ENCODE peak calls at places on chromosomes 13 and 19, in six cellular contexts. T is nephron progenitor cell, X is thoracic aorta, A is fibroblast of pulmonary artery, L is BE2C, V is Peyer's patch. Y is an unnamed sample.

GRCh38 chr13:46382224-46382623 is 4.8 kb downstream of the RUBCNL start:
- DNase-seq in T (no peak), X (no peak), A (no peak), L (no peak), V (no peak), Y (no peak)

GRCh38 chr13:45717324-45717723 is 15.2 kb downstream of the CBY2 start:
- DNase-seq in T (no peak), X (no peak), A (no peak), L (no peak), V (no peak), Y (no peak)

GRCh38 chr19:28655054-28655453 is 557.9 kb downstream of the UQCRFS1 start:
- DNase-seq in T (no peak), X (no peak), A (no peak), L (no peak), V (no peak), Y (no peak)

GRCh38 chr19:54319049-54319448 is 6.1 kb upstream of the LILRA5 start:
- DNase-seq in T (no peak), X (no peak), A (no peak), L (no peak), V (no peak), Y (no peak)

GRCh38 chr13:44703371-44703770 is 127.2 kb upstream of the TSC22D1 start:
- DNase-seq in T (no peak), X (no peak), A (peak), L (no peak), V (no peak), Y (no peak)

GRCh38 chr13:66933994-66934393 is 296.1 kb downstream of the PCDH9 start:
- DNase-seq in T (no peak), X (no peak), A (peak), L (no peak), V (no peak), Y (no peak)

GRCh38 chr13:59343993-59344780 is 819.5 kb downstream of the DIAPH3 start:
- DNase-seq in T (no peak), X (no peak), A (no peak), L (peak), V (no peak), Y (no peak)

GRCh38 chr13:113767366-113767765 is 8.3 kb downstream of the TMEM255B start:
- DNase-seq in T (no peak), X (no peak), A (no peak), L (no peak), V (no peak), Y (no peak)

GRCh38 chr19:30052122-30053075 is 110.4 kb downstream of the URI1 start:
- DNase-seq in T (no peak), X (no peak), A (no peak), L (no peak), V (no peak), Y (no peak)

GRCh38 chr13:20360041-20360491 is 127.9 kb upstream of the GJB6 start:
- DNase-seq in T (no peak), X (no peak), A (peak), L (no peak), V (no peak), Y (no peak)

GRCh38 chr19:44613295-44614168 is at the start of gene IGSF23:
- DNase-seq in T (no peak), X (no peak), A (no peak), L (no peak), V (peak), Y (no peak)

GRCh38 chr13:110445722-110446569 is 115.6 kb downstream of the RAB20 start:
- DNase-seq in T (no peak), X (no peak), A (no peak), L (no peak), V (no peak), Y (no peak)

GRCh38 chr13:62629618-62630017 is 1214.0 kb upstream of the PCDH20 start:
- DNase-seq in T (no peak), X (no peak), A (no peak), L (peak), V (no peak), Y (no peak)

GRCh38 chr13:30808600-30808999 is 73.3 kb downstream of the ALOX5AP start:
- DNase-seq in T (no peak), X (no peak), A (no peak), L (no peak), V (no peak), Y (no peak)

GRCh38 chr19:43721469-43722048 is 5.7 kb downstream of the IRGC start:
- DNase-seq in T (no peak), X (no peak), A (no peak), L (no peak), V (no peak), Y (no peak)

GRCh38 chr13:113164492-113164891 is 6.0 kb downstream of the PROZ start:
- DNase-seq in T (no peak), X (no peak), A (no peak), L (no peak), V (no peak), Y (no peak)

GRCh38 chr13:49733181-49733951 is 42.1 kb upstream of the EBPL start:
- DNase-seq in T (no peak), X (no peak), A (peak), L (no peak), V (no peak), Y (no peak)

GRCh38 chr13:113176292-113176691 is 17.8 kb downstream of the PROZ start:
- DNase-seq in T (no peak), X (no peak), A (no peak), L (no peak), V (no peak), Y (no peak)

GRCh38 chr19:34215666-34216038 is 38.7 kb upstream of the GARRE1 start:
- DNase-seq in T (no peak), X (no peak), A (no peak), L (no peak), V (no peak), Y (no peak)

GRCh38 chr19:8510589-8511115 is 3.3 kb downstream of the ZNF414 start:
- DNase-seq in T (no peak), X (no peak), A (no peak), L (no peak), V (no peak), Y (no peak)

GRCh38 chr19:8503506-8503905 is 1.1 kb upstream of the PRAM1 start:
- DNase-seq in T (no peak), X (no peak), A (no peak), L (no peak), V (no peak), Y (no peak)

GRCh38 chr19:8505680-8506401 is 3.4 kb upstream of the PRAM1 start:
- DNase-seq in T (peak), X (peak), A (peak), L (peak), V (peak), Y (peak)

GRCh38 chr19:8504171-8504570 is 1.7 kb upstream of the PRAM1 start:
- DNase-seq in T (no peak), X (no peak), A (no peak), L (no peak), V (no peak), Y (no peak)

GRCh38 chr19:8506402-8506957 is 4.0 kb upstream of the PRAM1 start:
- DNase-seq in T (no peak), X (no peak), A (no peak), L (peak), V (no peak), Y (no peak)
- TF ChIP-seq CTCF in T (peak), X (no peak), A (no peak), L (no peak), V (no peak), Y (no peak)

GRCh38 chr13:96141032-96141431 is 51.1 kb downstream of the HS6ST3 start:
- DNase-seq in T (no peak), X (no peak), A (peak), L (no peak), V (no peak), Y (no peak)
- TF ChIP-seq CTCF in T (peak), X (no peak), A (peak), L (peak), V (no peak), Y (peak)

GRCh38 chr19:47511128-47511517 is 3.7 kb downstream of the NAPA start:
- DNase-seq in T (no peak), X (no peak), A (peak), L (no peak), V (no peak), Y (no peak)
- TF ChIP-seq CTCF in T (no peak), X (no peak), A (no peak), L (no peak), V (no peak), Y (no peak)

DNA sequence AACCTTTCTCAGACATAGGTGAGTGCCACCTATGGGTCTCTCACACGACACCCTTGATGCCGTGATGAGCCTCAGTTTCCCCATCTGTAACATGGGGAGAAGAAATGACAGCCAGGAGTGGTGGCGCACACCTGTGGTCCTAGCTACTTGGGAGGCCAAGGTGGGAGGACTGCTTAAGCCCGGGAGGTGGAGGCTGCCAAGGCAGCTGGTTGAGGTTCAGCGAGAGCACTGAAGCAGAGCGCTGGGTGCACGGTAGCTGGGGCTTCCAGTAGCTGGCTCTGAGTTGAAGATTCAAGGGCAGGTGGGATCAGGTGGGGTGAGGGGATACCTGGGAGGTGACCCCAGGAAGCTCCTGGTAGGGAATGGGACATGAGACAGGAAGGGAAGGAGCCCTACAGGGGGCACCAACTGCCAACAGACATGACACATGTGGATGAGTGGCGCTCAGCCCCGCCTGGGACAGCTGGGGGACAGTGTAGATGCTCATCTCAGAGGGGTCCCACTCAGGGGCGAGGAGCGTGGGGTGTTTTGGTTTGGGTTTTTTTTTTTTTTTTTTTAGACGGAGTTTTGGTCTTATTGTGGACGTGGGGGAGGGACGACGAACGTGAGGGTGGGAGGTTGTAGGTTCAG is 6.5 kb upstream of the SSBP4 start:
- DNase-seq in T (no peak), X (no peak), A (no peak), L (no peak), V (no peak), Y (no peak)
- TF ChIP-seq CTCF in T (no peak), X (no peak), A (no peak), L (peak), V (no peak), Y (no peak)

GRCh38 chr13:36862722-36863121 is 43.7 kb downstream of the RFXAP start:
- DNase-seq in T (no peak), X (no peak), A (no peak), L (no peak), V (no peak), Y (no peak)

GRCh38 chr13:36859259-36859658 is 40.2 kb downstream of the RFXAP start:
- DNase-seq in T (no peak), X (no peak), A (no peak), L (no peak), V (no peak), Y (no peak)

GRCh38 chr13:36857273-36857672 is 38.3 kb downstream of the RFXAP start:
- DNase-seq in T (no peak), X (no peak), A (no peak), L (no peak), V (no peak), Y (no peak)

GRCh38 chr13:36862002-36862706 is 43.1 kb downstream of the RFXAP start:
- DNase-seq in T (no peak), X (no peak), A (peak), L (no peak), V (no peak), Y (no peak)

GRCh38 chr13:36858285-36858684 is 39.3 kb downstream of the RFXAP start:
- DNase-seq in T (peak), X (no peak), A (peak), L (peak), V (no peak), Y (no peak)
- TF ChIP-seq CTCF in T (peak), X (peak), A (peak), L (peak), V (peak), Y (peak)

Y was measured in progenitor cell of endocrine pancreas.